ENCODE peak calls at places on chromosome 2, in ten cellular contexts. F is T follicular helper cell; L is pons; I is T-helper 9 cell; X is GM12892; S is RCC 7860; O is GM12891; K is activated CD8-positive, alpha-beta memory T cell treated with anti-CD3 and anti-CD28 coated beads for 1 hour; J is H54; T is NCI-H460. N is an unnamed sample.
A peak's percentile ranks its signal among the peaks of the same experiment; 100 is the strongest.

GRCh38 chr2:42881732-42882131 is 89.3 kb upstream of the HAAO start:
- DNase-seq in F (no peak), L (no peak), I (no peak), X (no peak), S (peak; percentile 64), O (no peak), K (no peak), J (peak; percentile 25), T (no peak), N (no peak)

GRCh38 chr2:112881217-112882000 is 29.6 kb upstream of the IL37 start:
- DNase-seq in F (no peak), L (peak; percentile 60), I (no peak), X (peak; percentile 54), S (peak; percentile 84), O (peak; percentile 39), K (no peak), J (peak; percentile 45), T (no peak), N (peak; percentile 36)

GRCh38 chr2:134576478-134576877 is 142.3 kb downstream of the TMEM163 start:
- DNase-seq in F (no peak), L (no peak), I (no peak), X (no peak), S (no peak), O (no peak), K (no peak), J (no peak), T (no peak), N (no peak)

GRCh38 chr2:173171924-173172643 is 96.4 kb downstream of the MAP3K20 start:
- DNase-seq in F (no peak), L (no peak), I (no peak), X (no peak), S (no peak), O (no peak), K (no peak), J (no peak), T (no peak), N (no peak)

GRCh38 chr2:52077159-52077558 is 1045.2 kb upstream of the NRXN1 start:
- DNase-seq in F (no peak), L (no peak), I (no peak), X (no peak), S (no peak), O (no peak), K (no peak), J (no peak), T (no peak), N (no peak)

GRCh38 chr2:233426619-233427342 is 72.5 kb downstream of the DGKD start:
- DNase-seq in F (no peak), L (no peak), I (no peak), X (no peak), S (peak; percentile 94), O (no peak), K (no peak), J (peak; percentile 58), T (peak; percentile 61), N (no peak)

GRCh38 chr2:202035089-202035940 is 1.7 kb downstream of the FZD7 start:
- DNase-seq in F (no peak), L (no peak), I (peak; percentile 7), X (no peak), S (no peak), O (no peak), K (no peak), J (no peak), T (no peak), N (peak; percentile 38)

GRCh38 chr2:153145470-153145869 is 333.1 kb downstream of the RPRM start:
- DNase-seq in F (no peak), L (peak; percentile 11), I (no peak), X (no peak), S (no peak), O (no peak), K (no peak), J (no peak), T (no peak), N (no peak)